ENCODE peak calls at places on chromosomes 3 and 15, in seven cellular contexts. One of them, this sample, is unnamed.

GRCh38 chr15:88428805-88429605 is 38.2 kb downstream of the MRPL46 start:
- DNase-seq in DMS 273 treated with DMSO at 0.1 percent for 48 hours: no peak
- DNase-seq in left cardiac atrium: no peak
- DNase-seq in WTC11: no peak
- DNase-seq in GM12891: no peak
- DNase-seq in GM04504: no peak
- DNase-seq in mucosa of descending colon: no peak
- DNase-seq in this sample: no peak

GRCh38 chr15:63539517-63539916 is 35.1 kb downstream of the USP3 start:
- DNase-seq in WTC11: no peak
- DNase-seq in DMS 273 treated with DMSO at 0.1 percent for 48 hours: no peak
- DNase-seq in mucosa of descending colon: no peak
- DNase-seq in left cardiac atrium: peak; percentile 37
- DNase-seq in GM04504: no peak
- DNase-seq in GM12891: no peak
- DNase-seq in this sample: no peak

GRCh38 chr3:180036678-180037455 is at the start of gene PEX5L:
- DNase-seq in mucosa of descending colon: peak; percentile 44
- DNase-seq in DMS 273 treated with DMSO at 0.1 percent for 48 hours: peak; percentile 61
- DNase-seq in GM12891: no peak
- DNase-seq in WTC11: peak; percentile 85
- DNase-seq in GM04504: no peak
- DNase-seq in left cardiac atrium: peak; percentile 48
- DNase-seq in this sample: no peak

GRCh38 chr15:29687204-29687768 is 135.0 kb downstream of the TJP1 start:
- DNase-seq in GM12891: no peak
- DNase-seq in left cardiac atrium: no peak
- DNase-seq in WTC11: no peak
- DNase-seq in GM04504: no peak
- DNase-seq in mucosa of descending colon: peak; percentile 88
- DNase-seq in DMS 273 treated with DMSO at 0.1 percent for 48 hours: no peak
- DNase-seq in this sample: no peak

GRCh38 chr3:69094467-69095205 is 9.9 kb downstream of the ARL6IP5 start:
- DNase-seq in DMS 273 treated with DMSO at 0.1 percent for 48 hours: no peak
- DNase-seq in WTC11: no peak
- DNase-seq in mucosa of descending colon: no peak
- DNase-seq in GM04504: no peak
- DNase-seq in GM12891: no peak
- DNase-seq in left cardiac atrium: no peak
- DNase-seq in this sample: no peak

GRCh38 chr15:33975023-33975565 is 6.8 kb downstream of the CHRM5 start:
- DNase-seq in DMS 273 treated with DMSO at 0.1 percent for 48 hours: no peak
- DNase-seq in WTC11: no peak
- DNase-seq in GM12891: no peak
- DNase-seq in GM04504: no peak
- DNase-seq in left cardiac atrium: no peak
- DNase-seq in mucosa of descending colon: no peak
- DNase-seq in this sample: no peak

GRCh38 chr15:75947117-75947516 is 43.4 kb downstream of the FBXO22 start:
- DNase-seq in mucosa of descending colon: no peak
- DNase-seq in DMS 273 treated with DMSO at 0.1 percent for 48 hours: no peak
- DNase-seq in GM04504: peak; percentile 44
- DNase-seq in GM12891: no peak
- DNase-seq in left cardiac atrium: no peak
- DNase-seq in WTC11: no peak
- DNase-seq in this sample: no peak

GRCh38 chr3:185824467-185825378 is at the start of gene IGF2BP2:
- DNase-seq in DMS 273 treated with DMSO at 0.1 percent for 48 hours: peak; percentile 64
- DNase-seq in WTC11: peak; percentile 81
- DNase-seq in left cardiac atrium: peak; percentile 74
- DNase-seq in GM12891: peak; percentile 57
- DNase-seq in mucosa of descending colon: peak; percentile 87
- DNase-seq in GM04504: peak; percentile 74
- DNase-seq in this sample: no peak

GRCh38 chr3:30314757-30315156 is 291.6 kb upstream of the TGFBR2 start:
- DNase-seq in GM04504: no peak
- DNase-seq in GM12891: no peak
- DNase-seq in mucosa of descending colon: no peak
- DNase-seq in WTC11: no peak
- DNase-seq in DMS 273 treated with DMSO at 0.1 percent for 48 hours: no peak
- DNase-seq in left cardiac atrium: no peak
- DNase-seq in this sample: no peak

GRCh38 chr15:74496648-74497047 is 35.7 kb upstream of the UBL7 start:
- DNase-seq in mucosa of descending colon: no peak
- DNase-seq in DMS 273 treated with DMSO at 0.1 percent for 48 hours: no peak
- DNase-seq in left cardiac atrium: no peak
- DNase-seq in GM04504: no peak
- DNase-seq in GM12891: no peak
- DNase-seq in WTC11: no peak
- DNase-seq in this sample: no peak

GRCh38 chr3:114899186-114899931 is 247.7 kb downstream of the ZBTB20 start:
- DNase-seq in GM12891: no peak
- DNase-seq in DMS 273 treated with DMSO at 0.1 percent for 48 hours: peak; percentile 57
- DNase-seq in GM04504: no peak
- DNase-seq in left cardiac atrium: no peak
- DNase-seq in WTC11: no peak
- DNase-seq in mucosa of descending colon: no peak
- DNase-seq in this sample: no peak

GRCh38 chr15:64580696-64581407 is 120.5 kb downstream of the ZNF609 start:
- DNase-seq in WTC11: no peak
- DNase-seq in left cardiac atrium: no peak
- DNase-seq in mucosa of descending colon: no peak
- DNase-seq in GM04504: no peak
- DNase-seq in DMS 273 treated with DMSO at 0.1 percent for 48 hours: no peak
- DNase-seq in GM12891: no peak
- DNase-seq in this sample: no peak

GRCh38 chr3:102304550-102304949 is 130.3 kb upstream of the ZPLD1 start:
- DNase-seq in DMS 273 treated with DMSO at 0.1 percent for 48 hours: no peak
- DNase-seq in mucosa of descending colon: no peak
- DNase-seq in left cardiac atrium: no peak
- DNase-seq in GM12891: no peak
- DNase-seq in WTC11: no peak
- DNase-seq in GM04504: no peak
- DNase-seq in this sample: no peak

GRCh38 chr3:197399486-197399885 is 101.1 kb upstream of the DLG1 start:
- DNase-seq in left cardiac atrium: no peak
- DNase-seq in DMS 273 treated with DMSO at 0.1 percent for 48 hours: no peak
- DNase-seq in GM04504: no peak
- DNase-seq in WTC11: no peak
- DNase-seq in mucosa of descending colon: no peak
- DNase-seq in GM12891: no peak
- DNase-seq in this sample: no peak

GRCh38 chr15:59528965-59529402 is 82.6 kb upstream of the GCNT3 start:
- DNase-seq in WTC11: peak; percentile 93
- DNase-seq in left cardiac atrium: peak; percentile 74
- DNase-seq in DMS 273 treated with DMSO at 0.1 percent for 48 hours: peak; percentile 54
- DNase-seq in mucosa of descending colon: peak; percentile 79
- DNase-seq in GM04504: peak; percentile 71
- DNase-seq in GM12891: no peak
- DNase-seq in this sample: peak; percentile 46

GRCh38 chr15:101258238-101259144 is 6.6 kb upstream of the CHSY1 start:
- DNase-seq in WTC11: peak; percentile 45
- DNase-seq in left cardiac atrium: peak; percentile 63
- DNase-seq in DMS 273 treated with DMSO at 0.1 percent for 48 hours: no peak
- DNase-seq in GM04504: no peak
- DNase-seq in mucosa of descending colon: no peak
- DNase-seq in GM12891: no peak
- DNase-seq in this sample: peak; percentile 33

GRCh38 chr3:37279226-37279625 is 104.8 kb upstream of the LRRFIP2 start:
- DNase-seq in DMS 273 treated with DMSO at 0.1 percent for 48 hours: no peak
- DNase-seq in GM12891: no peak
- DNase-seq in mucosa of descending colon: no peak
- DNase-seq in WTC11: no peak
- DNase-seq in left cardiac atrium: no peak
- DNase-seq in GM04504: peak; percentile 72
- DNase-seq in this sample: no peak

GRCh38 chr15:89671687-89672086 is 7.5 kb downstream of the PLIN1 start:
- DNase-seq in GM04504: no peak
- DNase-seq in mucosa of descending colon: no peak
- DNase-seq in WTC11: no peak
- DNase-seq in DMS 273 treated with DMSO at 0.1 percent for 48 hours: no peak
- DNase-seq in left cardiac atrium: no peak
- DNase-seq in GM12891: no peak
- DNase-seq in this sample: no peak

GRCh38 chr3:135887220-135887619 is 78.3 kb upstream of the PPP2R3A start:
- DNase-seq in left cardiac atrium: no peak
- DNase-seq in mucosa of descending colon: no peak
- DNase-seq in GM04504: peak; percentile 36
- DNase-seq in DMS 273 treated with DMSO at 0.1 percent for 48 hours: no peak
- DNase-seq in WTC11: no peak
- DNase-seq in GM12891: no peak
- DNase-seq in this sample: no peak

GRCh38 chr15:88641959-88642452 is 3.2 kb downstream of the ISG20 start:
- DNase-seq in GM12891: no peak
- DNase-seq in WTC11: no peak
- DNase-seq in GM04504: no peak
- DNase-seq in mucosa of descending colon: no peak
- DNase-seq in left cardiac atrium: no peak
- DNase-seq in DMS 273 treated with DMSO at 0.1 percent for 48 hours: no peak
- DNase-seq in this sample: no peak

GRCh38 chr3:161557751-161558150 is 61.1 kb downstream of the OTOL1 start:
- DNase-seq in WTC11: no peak
- DNase-seq in left cardiac atrium: no peak
- DNase-seq in GM12891: no peak
- DNase-seq in mucosa of descending colon: no peak
- DNase-seq in GM04504: no peak
- DNase-seq in DMS 273 treated with DMSO at 0.1 percent for 48 hours: no peak
- DNase-seq in this sample: no peak

GRCh38 chr3:71258116-71258515 is 325.4 kb downstream of the FOXP1 start:
- DNase-seq in mucosa of descending colon: no peak
- DNase-seq in left cardiac atrium: no peak
- DNase-seq in GM04504: peak; percentile 46
- DNase-seq in GM12891: no peak
- DNase-seq in DMS 273 treated with DMSO at 0.1 percent for 48 hours: no peak
- DNase-seq in WTC11: no peak
- DNase-seq in this sample: no peak

GRCh38 chr15:101001056-101001455 is 81.9 kb downstream of the LRRK1 start:
- DNase-seq in WTC11: no peak
- DNase-seq in GM04504: no peak
- DNase-seq in mucosa of descending colon: no peak
- DNase-seq in GM12891: no peak
- DNase-seq in DMS 273 treated with DMSO at 0.1 percent for 48 hours: no peak
- DNase-seq in left cardiac atrium: no peak
- DNase-seq in this sample: no peak

GRCh38 chr3:15256861-15257341 is 50.9 kb downstream of the CAPN7 start:
- DNase-seq in GM04504: no peak
- DNase-seq in left cardiac atrium: no peak
- DNase-seq in mucosa of descending colon: no peak
- DNase-seq in DMS 273 treated with DMSO at 0.1 percent for 48 hours: no peak
- DNase-seq in WTC11: no peak
- DNase-seq in GM12891: no peak
- DNase-seq in this sample: no peak

GRCh38 chr15:89330119-89330518 is 4.5 kb downstream of the POLG start:
- DNase-seq in GM04504: no peak
- DNase-seq in GM12891: no peak
- DNase-seq in mucosa of descending colon: peak; percentile 80
- DNase-seq in left cardiac atrium: no peak
- DNase-seq in WTC11: no peak
- DNase-seq in DMS 273 treated with DMSO at 0.1 percent for 48 hours: no peak
- DNase-seq in this sample: no peak

GRCh38 chr3:27326211-27326948 is 42.8 kb downstream of the NEK10 start:
- DNase-seq in left cardiac atrium: peak; percentile 28
- DNase-seq in GM04504: peak; percentile 92
- DNase-seq in GM12891: no peak
- DNase-seq in DMS 273 treated with DMSO at 0.1 percent for 48 hours: no peak
- DNase-seq in mucosa of descending colon: no peak
- DNase-seq in WTC11: no peak
- DNase-seq in this sample: no peak

GRCh38 chr3:146640361-146640760 is 35.2 kb upstream of the PLSCR5 start:
- DNase-seq in mucosa of descending colon: no peak
- DNase-seq in left cardiac atrium: no peak
- DNase-seq in WTC11: no peak
- DNase-seq in GM04504: no peak
- DNase-seq in DMS 273 treated with DMSO at 0.1 percent for 48 hours: peak; percentile 56
- DNase-seq in GM12891: no peak
- DNase-seq in this sample: no peak

GRCh38 chr15:58425185-58425584 is 6.6 kb upstream of the LIPC start:
- DNase-seq in left cardiac atrium: no peak
- DNase-seq in WTC11: no peak
- DNase-seq in GM04504: no peak
- DNase-seq in DMS 273 treated with DMSO at 0.1 percent for 48 hours: no peak
- DNase-seq in GM12891: no peak
- DNase-seq in mucosa of descending colon: no peak
- DNase-seq in this sample: no peak

GRCh38 chr3:127886276-127886862 is 28.7 kb upstream of the KBTBD12 start:
- DNase-seq in left cardiac atrium: no peak
- DNase-seq in DMS 273 treated with DMSO at 0.1 percent for 48 hours: peak; percentile 85
- DNase-seq in WTC11: no peak
- DNase-seq in GM12891: no peak
- DNase-seq in mucosa of descending colon: no peak
- DNase-seq in GM04504: no peak
- DNase-seq in this sample: no peak

GRCh38 chr3:27545061-27545460 is 60.9 kb upstream of the SLC4A7 start:
- DNase-seq in left cardiac atrium: no peak
- DNase-seq in GM04504: no peak
- DNase-seq in mucosa of descending colon: no peak
- DNase-seq in DMS 273 treated with DMSO at 0.1 percent for 48 hours: no peak
- DNase-seq in GM12891: no peak
- DNase-seq in WTC11: no peak
- DNase-seq in this sample: no peak

GRCh38 chr3:15804553-15805095 is 6.8 kb upstream of the ANKRD28 start:
- DNase-seq in GM12891: no peak
- DNase-seq in WTC11: no peak
- DNase-seq in left cardiac atrium: no peak
- DNase-seq in DMS 273 treated with DMSO at 0.1 percent for 48 hours: no peak
- DNase-seq in GM04504: no peak
- DNase-seq in mucosa of descending colon: no peak
- DNase-seq in this sample: no peak

GRCh38 chr3:4996771-4997291 is 17.6 kb downstream of the BHLHE40 start:
- DNase-seq in GM04504: no peak
- DNase-seq in WTC11: no peak
- DNase-seq in GM12891: no peak
- DNase-seq in mucosa of descending colon: no peak
- DNase-seq in DMS 273 treated with DMSO at 0.1 percent for 48 hours: no peak
- DNase-seq in left cardiac atrium: no peak
- DNase-seq in this sample: no peak